ENCODE peak calls at places on chromosomes 12 and 14, in four cellular contexts. G is A549, H is IMR-90, L is sigmoid colon. R is an unnamed sample.

GRCh38 chr12:50799908-50800307 is 36.0 kb downstream of the ATF1 start:
- DNase-seq in G (peak), L (no peak), H (no peak), R (no peak)

GRCh38 chr14:61145903-61146411 is 135.2 kb downstream of the TMEM30B start:
- DNase-seq in G (no peak), H (peak), L (no peak), R (no peak)

GRCh38 chr14:39827901-39828655 is 395.8 kb upstream of the FBXO33 start:
- DNase-seq in H (no peak), L (no peak), G (no peak), R (peak)

GRCh38 chr14:30998100-30998706 is 27.2 kb upstream of the AP4S1 start:
- DNase-seq in L (no peak), G (no peak), H (no peak), R (no peak)

GRCh38 chr12:63668028-63668799 is at the start of gene DPY19L2:
- DNase-seq in H (peak), L (peak), G (peak), R (peak)

GRCh38 chr12:70691018-70691672 is 53.9 kb upstream of the PTPRB start:
- DNase-seq in G (no peak), H (peak), L (no peak), R (no peak)

GRCh38 chr14:101552786-101553231 is 8.5 kb upstream of the DIO3 start:
- DNase-seq in H (no peak), G (peak), L (no peak), R (no peak)

GRCh38 chr12:47707355-47707754 is 1.5 kb upstream of the RPAP3 start:
- DNase-seq in L (no peak), H (no peak), G (no peak), R (no peak)

GRCh38 chr12:104582739-104583138 is 126.0 kb downstream of the CHST11 start:
- DNase-seq in H (no peak), L (no peak), G (no peak), R (peak)

GRCh38 chr14:103890836-103891666 is 37.2 kb upstream of the TDRD9 start:
- DNase-seq in H (no peak), L (no peak), G (no peak), R (no peak)

GRCh38 chr12:98856897-98857540 is 211.9 kb downstream of the APAF1 start:
- DNase-seq in L (no peak), H (no peak), G (no peak), R (no peak)

GRCh38 chr14:37590096-37590809 is 4.8 kb downstream of the FOXA1 start:
- DNase-seq in G (no peak), H (no peak), L (no peak), R (no peak)

GRCh38 chr12:2177003-2177402 is 124.2 kb downstream of the CACNA1C start:
- DNase-seq in L (peak), G (no peak), H (no peak), R (no peak)

GRCh38 chr14:104291123-104292000 is 153.0 kb downstream of the KIF26A start:
- DNase-seq in H (no peak), L (peak), G (no peak), R (no peak)

DNA sequence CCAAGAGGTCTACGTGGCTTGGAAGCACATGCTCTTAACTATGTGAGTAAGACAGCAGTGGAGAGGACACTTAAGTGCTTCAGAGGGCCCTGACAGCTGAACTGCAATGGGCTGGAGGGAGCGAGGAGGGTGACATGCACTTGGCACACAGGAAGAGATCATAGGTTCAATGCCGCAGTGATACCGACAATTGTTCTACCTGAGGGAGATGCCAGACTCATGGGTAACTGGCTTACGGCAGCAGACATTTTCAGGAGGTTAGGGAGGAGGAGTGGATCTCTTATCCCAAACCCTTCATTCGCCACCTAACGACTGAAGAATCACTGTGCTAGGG is 68.4 kb downstream of the NTF3 start:
- DNase-seq in H (no peak), L (no peak), G (no peak), R (no peak)
- TF ChIP-seq POLR2A in H (peak), L (no peak), G (no peak), R (no peak)

GRCh38 chr12:23303821-23304220 is 645.6 kb downstream of the SOX5 start:
- DNase-seq in H (no peak), G (no peak), L (no peak), R (no peak)
- TF ChIP-seq POLR2A in H (no peak), G (no peak), L (no peak), R (no peak)

GRCh38 chr14:50875359-50876090 is 3.7 kb downstream of the ABHD12B start:
- DNase-seq in G (no peak), H (peak), L (no peak), R (no peak)

GRCh38 chr14:50865677-50866076 is 6.2 kb upstream of the ABHD12B start:
- DNase-seq in L (no peak), H (peak), G (no peak), R (no peak)

GRCh38 chr14:50871914-50872732 is at the start of gene ABHD12B:
- DNase-seq in H (no peak), G (no peak), L (no peak), R (no peak)

GRCh38 chr14:50874842-50875241 is 3.0 kb downstream of the ABHD12B start:
- DNase-seq in L (no peak), H (no peak), G (no peak), R (no peak)

DNA sequence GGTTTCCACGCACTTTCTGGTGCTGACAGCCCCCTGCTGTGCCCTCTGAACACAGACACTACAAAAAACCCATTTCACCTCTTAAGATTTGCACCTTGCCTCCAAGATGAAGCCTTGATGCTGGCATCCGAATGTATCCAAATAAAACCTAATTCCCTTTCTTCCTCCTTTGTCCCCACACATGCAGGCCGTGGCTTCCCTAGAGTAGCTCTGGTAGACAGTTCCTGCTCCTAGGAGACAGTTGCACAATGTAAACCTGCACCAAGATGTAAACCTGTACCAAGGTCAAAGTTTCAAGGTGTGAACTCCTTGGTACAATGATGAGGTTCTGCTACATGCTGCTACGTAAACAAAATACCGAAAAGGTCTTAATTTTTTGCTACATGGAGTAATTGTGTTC is 630 bp upstream of the ABHD12B start:
- DNase-seq in L (no peak), H (no peak), G (no peak), R (no peak)
- TF ChIP-seq POLR2A in L (no peak), H (no peak), G (no peak), R (no peak)

DNA sequence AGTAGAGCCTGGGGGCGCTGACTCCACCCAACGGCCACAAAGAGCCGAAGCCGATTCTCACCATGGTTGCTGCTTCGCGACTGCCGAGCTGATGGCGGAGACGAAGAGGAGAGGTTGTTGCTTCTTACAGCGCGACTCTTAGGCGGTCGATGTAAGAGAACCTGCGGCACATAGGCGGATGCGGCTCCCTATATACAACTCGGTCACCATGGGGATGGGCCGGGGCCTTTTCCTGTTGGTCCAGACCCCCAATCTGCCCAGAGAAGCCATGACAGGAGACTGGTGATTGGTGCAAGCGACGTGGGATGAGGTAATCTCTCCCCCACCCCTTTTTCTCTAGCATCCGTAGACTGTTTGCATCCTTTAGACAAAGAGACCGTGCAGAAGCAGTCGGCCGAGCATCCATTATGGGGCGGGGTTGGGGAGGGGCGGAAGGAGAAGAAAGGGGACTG is at the start of gene TUBA1A:
- DNase-seq in L (peak), G (peak), H (peak), R (peak)
- TF ChIP-seq POLR2A in L (peak), G (peak), H (peak), R (peak)

GRCh38 chr14:75126121-75126544 is 715 bp downstream of the NEK9 start:
- DNase-seq in H (no peak), L (no peak), G (no peak), R (no peak)
- TF ChIP-seq POLR2A in H (no peak), L (no peak), G (no peak), R (no peak)

GRCh38 chr12:122893208-122894151 is 2.4 kb downstream of the VPS37B start:
- DNase-seq in L (no peak), H (no peak), G (no peak), R (no peak)

GRCh38 chr12:122895290-122895689 is 634 bp downstream of the VPS37B start:
- DNase-seq in H (no peak), L (no peak), G (no peak), R (no peak)

GRCh38 chr12:122895757-122896636 is at the start of gene VPS37B:
- DNase-seq in G (peak), L (peak), H (peak), R (peak)

GRCh38 chr12:122896662-122897061 is 738 bp upstream of the VPS37B start:
- DNase-seq in L (no peak), H (no peak), G (no peak), R (no peak)

DNA sequence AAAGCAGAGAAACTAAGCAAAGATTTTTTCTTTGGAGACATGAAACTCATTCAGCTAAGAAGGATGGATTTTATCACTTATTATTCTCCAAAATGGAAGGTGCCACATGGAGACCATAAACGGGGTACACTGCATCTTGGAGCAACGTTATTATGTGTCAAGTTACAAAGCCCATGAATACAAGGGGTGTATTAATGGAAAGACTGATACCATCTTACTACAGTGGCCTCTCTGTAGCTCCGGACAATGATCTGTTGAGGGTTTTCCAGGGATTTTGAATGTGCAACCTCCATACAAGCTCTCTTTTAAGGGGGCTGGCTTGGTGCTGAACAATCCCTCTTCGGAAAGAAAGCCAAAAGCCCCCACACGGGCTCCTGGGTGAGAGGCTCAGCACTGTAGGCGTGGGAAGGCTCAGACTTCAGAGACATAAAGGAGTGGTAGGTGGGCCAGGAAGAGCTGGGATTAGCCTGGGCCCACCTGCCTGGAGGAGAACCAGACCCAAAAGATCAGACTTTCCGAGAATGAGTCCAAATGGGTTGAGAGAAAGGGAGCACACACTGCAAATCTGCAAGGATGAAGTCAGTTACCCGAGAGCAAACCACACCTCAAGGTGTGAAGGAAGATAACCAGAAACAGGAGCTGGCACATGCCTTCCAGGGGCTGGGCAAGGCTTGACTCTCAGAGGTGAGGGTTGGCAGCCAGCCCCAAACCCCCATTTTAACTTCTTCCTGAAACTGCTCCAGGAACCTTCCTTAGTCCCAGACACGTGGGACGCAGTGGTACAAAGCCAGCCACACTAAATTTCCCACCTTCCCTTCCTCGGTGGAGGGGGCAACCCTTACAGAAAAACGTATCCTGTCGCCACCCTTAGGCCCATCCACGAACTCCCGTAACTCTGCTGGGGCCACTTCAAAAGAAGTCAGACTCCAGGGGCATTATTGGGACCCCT is 1.5 kb downstream of the VPS37B start:
- DNase-seq in H (no peak), L (no peak), G (no peak), R (no peak)
- TF ChIP-seq POLR2A in H (no peak), L (no peak), G (no peak), R (no peak)

DNA sequence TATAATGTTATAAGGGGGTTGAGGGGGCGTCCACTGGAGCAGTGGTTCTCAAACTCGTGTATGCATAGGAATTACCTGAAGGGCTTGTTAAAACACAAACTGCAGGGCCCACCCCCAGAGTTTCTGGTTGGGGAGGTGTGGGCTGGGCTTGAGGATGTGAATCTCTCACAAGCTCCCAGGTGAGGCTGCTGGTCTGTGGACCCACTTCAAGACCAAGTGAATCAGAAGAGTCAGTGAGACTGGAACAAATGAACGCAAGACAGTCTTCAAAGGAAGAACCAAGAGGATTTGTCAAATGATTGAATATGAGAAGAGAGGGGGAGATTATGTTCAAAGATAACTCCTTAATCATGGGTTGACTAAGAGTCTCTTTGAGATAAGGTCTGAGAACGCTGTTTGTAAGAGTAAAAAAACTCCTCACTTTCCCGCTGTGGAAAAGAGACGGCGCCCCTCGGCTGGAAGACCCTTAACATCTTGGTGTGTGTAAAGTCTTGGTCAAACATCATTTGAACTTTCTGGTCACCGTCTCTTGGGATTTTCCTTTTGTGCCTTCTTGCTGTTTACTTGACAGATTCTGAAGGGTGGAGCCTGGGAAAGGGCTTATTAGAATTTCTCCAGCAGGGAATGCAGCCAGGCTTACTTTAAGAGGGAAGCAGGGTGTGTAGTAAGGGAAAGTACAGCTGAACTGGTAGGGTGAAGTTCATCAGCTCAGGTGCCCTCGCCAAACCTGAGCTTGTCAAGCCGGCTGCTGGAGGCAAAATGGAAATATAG is 5.3 kb upstream of the FOXN3 start:
- DNase-seq in L (peak), G (no peak), H (peak), R (no peak)
- TF ChIP-seq POLR2A in L (no peak), G (no peak), H (no peak), R (no peak)

GRCh38 chr12:130998136-130998535 is 44.4 kb downstream of the ADGRD1 start:
- DNase-seq in H (no peak), L (no peak), G (no peak), R (no peak)
- TF ChIP-seq POLR2A in H (no peak), L (no peak), G (no peak), R (no peak)

GRCh38 chr14:95533391-95533821 is 1.4 kb upstream of the GLRX5 start:
- DNase-seq in L (no peak), G (peak), H (peak), R (no peak)

GRCh38 chr14:95536036-95536577 is 1.3 kb downstream of the GLRX5 start:
- DNase-seq in H (no peak), G (no peak), L (no peak), R (no peak)

GRCh38 chr14:95533822-95534221 is 1.0 kb upstream of the GLRX5 start:
- DNase-seq in L (no peak), G (no peak), H (no peak), R (no peak)

GRCh38 chr14:95534299-95535225 is at the start of gene GLRX5:
- DNase-seq in G (peak), L (peak), H (peak), R (peak)

DNA sequence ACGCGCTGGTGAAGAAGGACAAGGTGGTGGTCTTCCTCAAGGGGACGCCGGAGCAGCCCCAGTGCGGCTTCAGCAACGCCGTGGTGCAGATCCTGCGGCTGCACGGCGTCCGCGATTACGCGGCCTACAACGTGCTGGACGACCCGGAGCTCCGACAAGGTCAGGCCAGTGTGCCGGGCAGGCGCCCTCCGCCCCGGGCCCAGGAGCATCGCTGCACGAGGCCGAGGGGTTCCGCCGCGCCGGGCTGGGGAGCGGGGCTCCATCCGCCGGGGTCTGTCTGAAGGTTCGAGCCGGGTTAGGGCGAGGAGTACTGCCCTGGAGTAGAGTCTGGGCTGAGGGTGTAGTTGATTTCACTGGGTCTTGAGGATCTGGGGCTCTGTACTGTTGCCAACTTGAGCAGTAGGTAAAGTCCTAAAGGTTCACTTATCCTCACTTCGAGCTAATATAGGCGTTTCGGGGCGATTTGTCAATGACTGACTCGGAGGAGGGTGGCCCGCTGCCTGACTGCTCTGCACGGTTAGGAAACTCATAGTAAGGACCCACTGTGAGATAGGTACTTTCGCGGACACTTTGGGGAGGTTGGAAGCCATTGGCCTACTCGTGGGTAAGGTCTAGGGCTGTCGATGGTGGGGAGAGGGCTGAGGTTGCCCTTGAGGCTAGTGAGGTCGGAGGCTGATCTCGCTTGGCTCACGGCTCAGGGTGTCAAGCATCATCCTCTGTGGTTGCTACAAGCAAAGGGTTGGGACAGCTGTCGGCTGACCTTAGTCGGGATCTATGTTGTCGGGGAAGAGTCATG is 574 bp downstream of the GLRX5 start:
- DNase-seq in H (no peak), G (no peak), L (no peak), R (no peak)
- TF ChIP-seq POLR2A in H (no peak), G (no peak), L (no peak), R (no peak)

R was measured in GM12892.